ENCODE peak calls at places on chromosomes 5 and 9, in five cellular contexts. B is GM06990, I is astrocyte of the spinal cord, Y is tibial artery, T is fibroblast of lung. F is an unnamed sample.

GRCh38 chr9:84125046-84125445 is 144.4 kb downstream of the RMI1 start:
- DNase-seq in Y (no peak), T (no peak), B (no peak), I (no peak), F (no peak)

GRCh38 chr9:37033753-37034319 is at the start of gene PAX5:
- DNase-seq in I (no peak), T (no peak), B (no peak), Y (no peak), F (no peak)

GRCh38 chr5:84069608-84070179 is 315.0 kb downstream of the EDIL3 start:
- DNase-seq in B (no peak), I (no peak), Y (no peak), T (no peak), F (no peak)

GRCh38 chr5:112419050-112419595 is at the start of gene EPB41L4A:
- DNase-seq in Y (peak), T (peak), B (peak), I (no peak), F (peak)

GRCh38 chr9:127897194-127897692 is 2.2 kb downstream of the ST6GALNAC6 start:
- DNase-seq in T (peak), B (peak), Y (peak), I (peak), F (peak)

GRCh38 chr9:15308511-15308910 is 1.5 kb upstream of the TTC39B start:
- DNase-seq in Y (no peak), T (peak), B (no peak), I (peak), F (no peak)

GRCh38 chr9:21670374-21670773 is 132.1 kb upstream of the MTAP start:
- DNase-seq in Y (no peak), T (peak), B (no peak), I (no peak), F (no peak)

GRCh38 chr9:82124090-82124489 is 135.5 kb downstream of the SPATA31D1 start:
- DNase-seq in I (peak), T (peak), Y (no peak), B (no peak), F (no peak)

GRCh38 chr5:62608529-62609511 is 30.2 kb downstream of the LRRC70 start:
- DNase-seq in T (peak), I (no peak), Y (no peak), B (no peak), F (no peak)

GRCh38 chr9:123323482-123324013 is 32.4 kb upstream of the CRB2 start:
- DNase-seq in I (no peak), Y (no peak), T (no peak), B (no peak), F (no peak)

GRCh38 chr9:136886610-136887597 is 588 bp downstream of the TRAF2 start:
- DNase-seq in B (peak), T (peak), Y (no peak), I (peak), F (peak)

GRCh38 chr9:113600871-113601545 is 137.5 kb downstream of the RGS3 start:
- DNase-seq in B (no peak), T (no peak), I (no peak), Y (no peak), F (no peak)

GRCh38 chr5:111775224-111775623 is 18.2 kb upstream of the NREP start:
- DNase-seq in B (no peak), Y (no peak), T (peak), I (no peak), F (no peak)

GRCh38 chr5:152349683-152350526 is 55.2 kb downstream of the NMUR2 start:
- DNase-seq in B (no peak), T (peak), Y (no peak), I (peak), F (peak)

DNA sequence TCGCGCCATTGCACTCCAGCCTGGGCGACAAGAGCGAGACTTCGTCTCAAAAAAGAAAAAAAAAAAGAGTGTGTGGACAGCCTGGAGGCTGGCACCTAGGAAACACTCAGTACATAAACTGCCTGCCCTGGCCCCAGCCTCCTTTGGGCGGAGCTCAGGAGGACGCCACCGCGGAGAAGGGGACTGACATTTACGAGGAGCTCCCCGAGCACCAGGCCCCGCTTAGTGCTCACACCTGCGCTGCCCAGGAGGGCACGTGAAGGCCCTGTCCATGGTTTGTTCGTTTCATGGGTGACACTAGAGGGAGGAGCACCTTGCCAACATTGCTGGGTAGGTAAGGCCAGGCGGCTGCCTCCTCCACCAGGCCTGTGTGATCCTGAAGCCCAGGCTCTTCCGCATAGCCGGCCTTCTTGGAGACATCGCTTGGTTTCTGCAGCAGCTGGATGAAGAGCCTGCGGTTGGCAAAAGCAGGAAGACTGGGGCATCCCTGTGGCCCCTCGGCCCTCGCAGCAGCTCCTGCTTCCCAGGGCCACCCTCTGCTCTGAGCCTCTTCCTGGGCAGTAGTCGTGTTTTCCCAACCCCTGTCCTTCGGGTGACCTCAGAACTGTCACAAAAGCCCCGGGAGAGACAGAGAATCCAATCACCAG is 26.2 kb upstream of the LAMC3 start:
- DNase-seq in Y (no peak), T (no peak), B (no peak), I (no peak), F (no peak)
- TF ChIP-seq CTCF in Y (no peak), T (no peak), B (no peak), I (no peak), F (no peak)

DNA sequence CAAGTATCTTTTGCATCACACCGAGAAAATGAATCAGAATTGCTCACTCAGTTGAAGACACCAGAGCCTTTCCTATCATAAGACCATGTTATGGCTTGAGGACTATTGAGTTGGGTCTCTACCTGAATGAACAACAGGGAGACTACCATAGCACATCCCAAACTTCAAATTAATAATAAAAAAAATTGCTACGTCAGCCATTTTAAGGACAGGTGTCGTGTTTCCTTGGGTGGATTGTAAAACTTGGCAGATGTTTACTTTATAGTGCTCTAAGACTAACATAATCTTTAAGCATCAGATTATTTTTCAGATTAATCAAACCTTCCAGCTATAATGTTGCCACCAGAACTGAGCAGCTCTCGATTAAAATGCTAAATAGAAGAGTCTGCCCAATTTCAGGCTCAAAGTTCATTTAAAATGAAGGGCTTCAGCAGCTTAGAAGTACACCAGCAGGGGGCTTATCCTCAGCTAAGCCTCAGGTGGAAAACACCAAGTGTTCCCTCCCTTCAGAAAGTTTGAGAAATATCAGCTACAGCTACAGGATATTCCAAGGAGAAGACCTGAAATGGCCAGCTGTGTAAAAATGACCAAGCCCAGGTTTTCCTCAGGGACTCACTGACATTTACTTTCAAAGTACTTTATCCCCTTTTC is 395.5 kb downstream of the DTWD2 start:
- DNase-seq in B (no peak), I (no peak), T (no peak), Y (no peak), F (no peak)
- TF ChIP-seq CTCF in B (peak), I (no peak), T (no peak), Y (no peak), F (no peak)

GRCh38 chr5:149448831-149449714 is 70.0 kb upstream of the IL17B start:
- DNase-seq in Y (no peak), B (no peak), T (no peak), I (no peak), F (no peak)
- TF ChIP-seq CTCF in Y (peak), B (peak), T (peak), I (peak), F (peak)

GRCh38 chr5:114208120-114208519 is 153.8 kb upstream of the KCNN2 start:
- DNase-seq in Y (no peak), I (no peak), B (no peak), T (no peak), F (no peak)
- TF ChIP-seq CTCF in Y (no peak), I (no peak), B (no peak), T (no peak), F (no peak)

F was measured in GM10248.